ENCODE peak calls at places on chromosomes 11 and 22, in ten cellular contexts. One of them, this sample, is unnamed.

GRCh38 chr11:34915136-34916013 is 804 bp downstream of the APIP start:
- DNase-seq in neural progenitor cell: no peak
- DNase-seq in GM12864: no peak
- DNase-seq in heart right ventricle: no peak
- DNase-seq in fibroblast of the aortic adventitia: peak
- DNase-seq in GM12865: no peak
- DNase-seq in cardiac fibroblast: peak
- DNase-seq in AG09309: no peak
- DNase-seq in thoracic aorta: no peak
- DNase-seq in WERI-Rb-1: no peak
- DNase-seq in this sample: no peak

GRCh38 chr22:44454113-44454769 is 43.8 kb downstream of the RTL6 start:
- DNase-seq in WERI-Rb-1: no peak
- DNase-seq in cardiac fibroblast: no peak
- DNase-seq in fibroblast of the aortic adventitia: no peak
- DNase-seq in thoracic aorta: no peak
- DNase-seq in neural progenitor cell: no peak
- DNase-seq in GM12865: peak
- DNase-seq in GM12864: no peak
- DNase-seq in heart right ventricle: no peak
- DNase-seq in AG09309: no peak
- DNase-seq in this sample: no peak

GRCh38 chr11:9750551-9750950 is 86.7 kb downstream of the SWAP70 start:
- DNase-seq in heart right ventricle: no peak
- DNase-seq in WERI-Rb-1: no peak
- DNase-seq in thoracic aorta: no peak
- DNase-seq in cardiac fibroblast: no peak
- DNase-seq in fibroblast of the aortic adventitia: no peak
- DNase-seq in AG09309: no peak
- DNase-seq in GM12865: no peak
- DNase-seq in neural progenitor cell: no peak
- DNase-seq in GM12864: no peak
- DNase-seq in this sample: no peak

GRCh38 chr11:69403556-69404215 is 77.8 kb upstream of the LINC01488 start:
- DNase-seq in cardiac fibroblast: peak
- DNase-seq in GM12865: no peak
- DNase-seq in WERI-Rb-1: no peak
- DNase-seq in GM12864: no peak
- DNase-seq in AG09309: peak
- DNase-seq in thoracic aorta: no peak
- DNase-seq in fibroblast of the aortic adventitia: no peak
- DNase-seq in heart right ventricle: no peak
- DNase-seq in neural progenitor cell: no peak
- DNase-seq in this sample: no peak

GRCh38 chr11:119529936-119530335 is 107.0 kb upstream of the THY1 start:
- DNase-seq in GM12865: no peak
- DNase-seq in neural progenitor cell: no peak
- DNase-seq in fibroblast of the aortic adventitia: no peak
- DNase-seq in heart right ventricle: no peak
- DNase-seq in WERI-Rb-1: no peak
- DNase-seq in cardiac fibroblast: no peak
- DNase-seq in GM12864: no peak
- DNase-seq in AG09309: no peak
- DNase-seq in thoracic aorta: no peak
- DNase-seq in this sample: no peak

GRCh38 chr22:21849489-21849888 is 18.0 kb downstream of the MAPK1 start:
- DNase-seq in GM12865: no peak
- DNase-seq in AG09309: no peak
- DNase-seq in heart right ventricle: no peak
- DNase-seq in cardiac fibroblast: no peak
- DNase-seq in GM12864: no peak
- DNase-seq in fibroblast of the aortic adventitia: no peak
- DNase-seq in thoracic aorta: no peak
- DNase-seq in WERI-Rb-1: no peak
- DNase-seq in neural progenitor cell: no peak
- DNase-seq in this sample: no peak

GRCh38 chr11:20058749-20059458 is 101.4 kb downstream of the DBX1 start:
- DNase-seq in heart right ventricle: no peak
- DNase-seq in GM12864: no peak
- DNase-seq in fibroblast of the aortic adventitia: no peak
- DNase-seq in GM12865: no peak
- DNase-seq in AG09309: no peak
- DNase-seq in cardiac fibroblast: peak
- DNase-seq in thoracic aorta: no peak
- DNase-seq in neural progenitor cell: no peak
- DNase-seq in WERI-Rb-1: no peak
- DNase-seq in this sample: no peak

GRCh38 chr11:1232328-1233321 is 9.8 kb downstream of the MUC5B start:
- DNase-seq in neural progenitor cell: no peak
- DNase-seq in cardiac fibroblast: no peak
- DNase-seq in GM12864: no peak
- DNase-seq in WERI-Rb-1: peak
- DNase-seq in fibroblast of the aortic adventitia: no peak
- DNase-seq in heart right ventricle: peak
- DNase-seq in thoracic aorta: no peak
- DNase-seq in AG09309: no peak
- DNase-seq in GM12865: no peak
- DNase-seq in this sample: no peak

GRCh38 chr11:58726594-58727414 is 4.9 kb downstream of the GLYAT start:
- DNase-seq in neural progenitor cell: no peak
- DNase-seq in GM12865: peak
- DNase-seq in AG09309: no peak
- DNase-seq in heart right ventricle: no peak
- DNase-seq in thoracic aorta: no peak
- DNase-seq in cardiac fibroblast: no peak
- DNase-seq in WERI-Rb-1: no peak
- DNase-seq in fibroblast of the aortic adventitia: no peak
- DNase-seq in GM12864: no peak
- DNase-seq in this sample: no peak

GRCh38 chr11:111879637-111879960 is 258 bp downstream of the CFAP68 start:
- DNase-seq in GM12865: no peak
- DNase-seq in WERI-Rb-1: no peak
- DNase-seq in heart right ventricle: no peak
- DNase-seq in GM12864: no peak
- DNase-seq in AG09309: no peak
- DNase-seq in thoracic aorta: no peak
- DNase-seq in cardiac fibroblast: no peak
- DNase-seq in fibroblast of the aortic adventitia: no peak
- DNase-seq in neural progenitor cell: no peak
- DNase-seq in this sample: no peak

GRCh38 chr11:111878385-111878765 is 590 bp downstream of the FDXACB1 start:
- DNase-seq in fibroblast of the aortic adventitia: peak
- DNase-seq in neural progenitor cell: no peak
- DNase-seq in cardiac fibroblast: no peak
- DNase-seq in GM12865: no peak
- DNase-seq in heart right ventricle: no peak
- DNase-seq in WERI-Rb-1: no peak
- DNase-seq in thoracic aorta: no peak
- DNase-seq in AG09309: no peak
- DNase-seq in GM12864: no peak
- DNase-seq in this sample: no peak

GRCh38 chr11:111882202-111882601 is 2.9 kb downstream of the CFAP68 start:
- DNase-seq in GM12865: no peak
- DNase-seq in AG09309: no peak
- DNase-seq in heart right ventricle: no peak
- DNase-seq in WERI-Rb-1: no peak
- DNase-seq in cardiac fibroblast: no peak
- DNase-seq in neural progenitor cell: no peak
- DNase-seq in thoracic aorta: no peak
- DNase-seq in GM12864: no peak
- DNase-seq in fibroblast of the aortic adventitia: no peak
- DNase-seq in this sample: no peak

GRCh38 chr11:111878766-111879636 is at the start of the genes CFAP68 and FDXACB1:
- DNase-seq in GM12865: peak
- DNase-seq in AG09309: peak
- DNase-seq in thoracic aorta: peak
- DNase-seq in WERI-Rb-1: peak
- DNase-seq in neural progenitor cell: peak
- DNase-seq in GM12864: peak
- DNase-seq in heart right ventricle: peak
- DNase-seq in fibroblast of the aortic adventitia: peak
- DNase-seq in cardiac fibroblast: peak
- DNase-seq in this sample: peak
- H3K4me3 ChIP-seq in GM12865: peak
- H3K4me3 ChIP-seq in AG09309: peak
- H3K4me3 ChIP-seq in thoracic aorta: peak
- H3K4me3 ChIP-seq in WERI-Rb-1: peak
- H3K4me3 ChIP-seq in neural progenitor cell: peak
- H3K4me3 ChIP-seq in GM12864: peak
- H3K4me3 ChIP-seq in heart right ventricle: peak
- H3K4me3 ChIP-seq in fibroblast of the aortic adventitia: peak
- H3K4me3 ChIP-seq in cardiac fibroblast: peak
- H3K4me3 ChIP-seq in this sample: peak

GRCh38 chr11:56521955-56522354 is 21.1 kb downstream of the OR5M11 start:
- DNase-seq in GM12864: no peak
- DNase-seq in GM12865: peak
- DNase-seq in fibroblast of the aortic adventitia: no peak
- DNase-seq in thoracic aorta: no peak
- DNase-seq in WERI-Rb-1: no peak
- DNase-seq in AG09309: no peak
- DNase-seq in neural progenitor cell: peak
- DNase-seq in cardiac fibroblast: peak
- DNase-seq in heart right ventricle: no peak
- DNase-seq in this sample: no peak
- TF ChIP-seq CTCF in GM12864: no peak
- TF ChIP-seq CTCF in GM12865: peak
- TF ChIP-seq CTCF in fibroblast of the aortic adventitia: no peak
- TF ChIP-seq CTCF in thoracic aorta: no peak
- TF ChIP-seq CTCF in WERI-Rb-1: no peak
- TF ChIP-seq CTCF in AG09309: no peak
- TF ChIP-seq CTCF in neural progenitor cell: peak
- TF ChIP-seq CTCF in cardiac fibroblast: no peak
- TF ChIP-seq CTCF in heart right ventricle: no peak
- TF ChIP-seq CTCF in this sample: no peak

DNA sequence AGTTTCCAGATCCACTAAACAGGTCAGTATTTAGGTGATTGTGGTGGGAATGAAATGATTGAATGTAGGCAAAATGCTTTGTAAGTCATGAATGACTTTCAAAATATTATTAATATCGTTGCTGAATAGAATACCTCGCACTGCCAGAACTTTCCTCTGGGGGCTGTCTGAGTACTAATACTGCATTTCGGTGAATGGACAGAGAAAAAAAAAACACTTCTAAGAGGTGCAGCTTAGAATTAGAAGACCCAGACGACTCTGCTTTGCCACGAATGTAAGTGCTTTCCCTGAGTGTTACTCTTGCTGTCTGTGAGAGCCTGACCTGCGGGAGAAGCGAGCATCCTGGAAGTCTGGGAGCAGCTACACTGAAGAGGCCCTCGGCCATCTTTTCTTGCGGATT is 95.0 kb downstream of the SCN3B start:
- DNase-seq in heart right ventricle: no peak
- DNase-seq in fibroblast of the aortic adventitia: peak
- DNase-seq in thoracic aorta: no peak
- DNase-seq in GM12865: no peak
- DNase-seq in AG09309: no peak
- DNase-seq in neural progenitor cell: peak
- DNase-seq in GM12864: no peak
- DNase-seq in WERI-Rb-1: no peak
- DNase-seq in cardiac fibroblast: peak
- DNase-seq in this sample: no peak
- H3K4me3 ChIP-seq in heart right ventricle: peak
- H3K4me3 ChIP-seq in fibroblast of the aortic adventitia: peak
- H3K4me3 ChIP-seq in thoracic aorta: peak
- H3K4me3 ChIP-seq in GM12865: no peak
- H3K4me3 ChIP-seq in AG09309: peak
- H3K4me3 ChIP-seq in neural progenitor cell: no peak
- H3K4me3 ChIP-seq in GM12864: no peak
- H3K4me3 ChIP-seq in WERI-Rb-1: no peak
- H3K4me3 ChIP-seq in cardiac fibroblast: no peak
- H3K4me3 ChIP-seq in this sample: no peak

GRCh38 chr11:117520201-117520600 is 192.5 kb downstream of the CEP164 start:
- DNase-seq in fibroblast of the aortic adventitia: no peak
- DNase-seq in WERI-Rb-1: no peak
- DNase-seq in neural progenitor cell: no peak
- DNase-seq in heart right ventricle: no peak
- DNase-seq in GM12865: peak
- DNase-seq in AG09309: no peak
- DNase-seq in thoracic aorta: no peak
- DNase-seq in GM12864: no peak
- DNase-seq in cardiac fibroblast: no peak
- DNase-seq in this sample: no peak
- TF ChIP-seq CTCF in fibroblast of the aortic adventitia: no peak
- TF ChIP-seq CTCF in WERI-Rb-1: no peak
- TF ChIP-seq CTCF in neural progenitor cell: no peak
- TF ChIP-seq CTCF in heart right ventricle: no peak
- TF ChIP-seq CTCF in GM12865: no peak
- TF ChIP-seq CTCF in AG09309: no peak
- TF ChIP-seq CTCF in thoracic aorta: no peak
- TF ChIP-seq CTCF in GM12864: no peak
- TF ChIP-seq CTCF in cardiac fibroblast: no peak
- TF ChIP-seq CTCF in this sample: no peak

DNA sequence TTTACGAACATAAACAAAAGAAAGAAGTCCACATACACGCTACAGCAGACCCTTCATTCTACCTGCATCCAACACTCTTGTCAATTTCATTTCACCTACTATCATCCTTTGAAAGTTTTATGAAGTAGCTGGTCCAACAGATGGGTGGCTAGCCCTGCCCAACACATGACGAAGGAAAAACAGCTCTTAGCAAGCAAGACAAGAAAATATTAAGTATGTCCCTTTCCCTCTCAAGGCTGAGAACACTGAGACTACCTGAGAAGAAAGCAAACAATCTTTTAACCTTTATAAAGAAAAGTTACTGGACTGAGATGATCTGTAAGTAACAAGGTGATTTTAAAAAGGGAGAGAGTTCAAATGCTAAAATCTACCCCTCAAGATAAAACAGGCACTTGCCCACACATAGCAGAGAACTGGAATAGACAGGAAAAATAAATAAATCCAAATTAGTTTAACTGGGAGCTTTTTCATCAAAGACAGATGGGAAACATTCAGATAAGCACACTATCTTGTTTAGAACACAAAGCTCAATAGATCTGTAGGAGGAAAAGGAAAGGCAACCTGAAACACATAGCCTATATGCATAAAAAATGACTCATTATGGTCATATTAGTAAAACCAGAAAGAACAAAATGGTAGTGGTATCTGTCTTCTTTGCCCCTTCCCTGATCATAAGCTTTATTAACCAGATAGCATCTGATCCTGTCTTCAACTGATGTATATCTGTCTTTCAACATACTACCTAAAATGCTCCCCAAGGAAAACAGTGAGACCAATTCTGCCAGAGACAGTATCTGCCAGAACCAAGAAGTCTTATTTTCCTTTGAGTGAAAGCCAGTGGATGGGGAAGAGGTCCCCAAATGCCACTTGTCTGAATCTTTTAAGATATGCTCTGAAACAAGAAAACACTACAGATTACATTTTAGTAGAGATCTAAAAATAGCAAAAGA is 104.3 kb downstream of the MRTFA start:
- DNase-seq in cardiac fibroblast: no peak
- DNase-seq in AG09309: no peak
- DNase-seq in GM12865: peak
- DNase-seq in fibroblast of the aortic adventitia: no peak
- DNase-seq in neural progenitor cell: no peak
- DNase-seq in heart right ventricle: no peak
- DNase-seq in thoracic aorta: no peak
- DNase-seq in GM12864: no peak
- DNase-seq in WERI-Rb-1: no peak
- DNase-seq in this sample: no peak
- H3K4me3 ChIP-seq in cardiac fibroblast: peak
- H3K4me3 ChIP-seq in AG09309: peak
- H3K4me3 ChIP-seq in GM12865: peak
- H3K4me3 ChIP-seq in fibroblast of the aortic adventitia: peak
- H3K4me3 ChIP-seq in neural progenitor cell: no peak
- H3K4me3 ChIP-seq in heart right ventricle: peak
- H3K4me3 ChIP-seq in thoracic aorta: peak
- H3K4me3 ChIP-seq in GM12864: peak
- H3K4me3 ChIP-seq in WERI-Rb-1: no peak
- H3K4me3 ChIP-seq in this sample: no peak

GRCh38 chr11:14306481-14306880 is 52.5 kb downstream of the RRAS2 start:
- DNase-seq in GM12864: no peak
- DNase-seq in cardiac fibroblast: no peak
- DNase-seq in fibroblast of the aortic adventitia: no peak
- DNase-seq in neural progenitor cell: peak
- DNase-seq in WERI-Rb-1: no peak
- DNase-seq in GM12865: no peak
- DNase-seq in thoracic aorta: no peak
- DNase-seq in heart right ventricle: no peak
- DNase-seq in AG09309: no peak
- DNase-seq in this sample: no peak
- TF ChIP-seq CTCF in GM12864: peak
- TF ChIP-seq CTCF in cardiac fibroblast: peak
- TF ChIP-seq CTCF in fibroblast of the aortic adventitia: peak
- TF ChIP-seq CTCF in neural progenitor cell: peak
- TF ChIP-seq CTCF in WERI-Rb-1: peak
- TF ChIP-seq CTCF in GM12865: peak
- TF ChIP-seq CTCF in thoracic aorta: no peak
- TF ChIP-seq CTCF in heart right ventricle: no peak
- TF ChIP-seq CTCF in AG09309: no peak
- TF ChIP-seq CTCF in this sample: no peak